ENCODE peak calls at places on chromosomes 3 and 15, in eight cellular contexts. One of them, this sample, is unnamed.

GRCh38 chr3:121330586-121330985 is 215.2 kb downstream of the POLQ start:
- DNase-seq in A549: no peak
- DNase-seq in GM23248: peak
- DNase-seq in WTC11: no peak
- DNase-seq in upper lobe of right lung: no peak
- DNase-seq in activated T-cell treated with anti-CD3 and anti-CD28 coated beads, Interleukin-2, amount 50 U/mL, for 24 hours: no peak
- DNase-seq in aorta: no peak
- DNase-seq in ecto neural progenitor cell: no peak
- DNase-seq in this sample: no peak

GRCh38 chr3:120559228-120560061 is 36.7 kb upstream of the NDUFB4 start:
- DNase-seq in A549: peak
- DNase-seq in GM23248: peak
- DNase-seq in WTC11: peak
- DNase-seq in upper lobe of right lung: no peak
- DNase-seq in activated T-cell treated with anti-CD3 and anti-CD28 coated beads, Interleukin-2, amount 50 U/mL, for 24 hours: no peak
- DNase-seq in aorta: peak
- DNase-seq in ecto neural progenitor cell: peak
- DNase-seq in this sample: peak

GRCh38 chr3:56314842-56315241 is 153.4 kb downstream of the ERC2 start:
- DNase-seq in A549: no peak
- DNase-seq in GM23248: peak
- DNase-seq in WTC11: peak
- DNase-seq in upper lobe of right lung: no peak
- DNase-seq in activated T-cell treated with anti-CD3 and anti-CD28 coated beads, Interleukin-2, amount 50 U/mL, for 24 hours: no peak
- DNase-seq in aorta: no peak
- DNase-seq in ecto neural progenitor cell: no peak
- DNase-seq in this sample: no peak

GRCh38 chr3:46812237-46812791 is 50.9 kb downstream of the MYL3 start:
- DNase-seq in A549: peak
- DNase-seq in GM23248: peak
- DNase-seq in WTC11: peak
- DNase-seq in upper lobe of right lung: peak
- DNase-seq in activated T-cell treated with anti-CD3 and anti-CD28 coated beads, Interleukin-2, amount 50 U/mL, for 24 hours: peak
- DNase-seq in aorta: peak
- DNase-seq in ecto neural progenitor cell: peak
- DNase-seq in this sample: peak

GRCh38 chr3:128177865-128178264 is 24.6 kb downstream of the EEFSEC start:
- DNase-seq in A549: no peak
- DNase-seq in GM23248: no peak
- DNase-seq in WTC11: no peak
- DNase-seq in upper lobe of right lung: no peak
- DNase-seq in activated T-cell treated with anti-CD3 and anti-CD28 coated beads, Interleukin-2, amount 50 U/mL, for 24 hours: no peak
- DNase-seq in aorta: no peak
- DNase-seq in ecto neural progenitor cell: no peak
- DNase-seq in this sample: no peak

GRCh38 chr15:60551781-60552161 is 72.8 kb upstream of the ICE2 start:
- DNase-seq in A549: peak
- DNase-seq in GM23248: no peak
- DNase-seq in WTC11: no peak
- DNase-seq in upper lobe of right lung: no peak
- DNase-seq in activated T-cell treated with anti-CD3 and anti-CD28 coated beads, Interleukin-2, amount 50 U/mL, for 24 hours: no peak
- DNase-seq in aorta: no peak
- DNase-seq in ecto neural progenitor cell: no peak
- DNase-seq in this sample: no peak

GRCh38 chr15:92984161-92984560 is 84.0 kb downstream of the CHD2 start:
- DNase-seq in A549: no peak
- DNase-seq in GM23248: no peak
- DNase-seq in WTC11: no peak
- DNase-seq in upper lobe of right lung: no peak
- DNase-seq in activated T-cell treated with anti-CD3 and anti-CD28 coated beads, Interleukin-2, amount 50 U/mL, for 24 hours: no peak
- DNase-seq in aorta: no peak
- DNase-seq in ecto neural progenitor cell: no peak
- DNase-seq in this sample: no peak

GRCh38 chr3:137263982-137264777 is 306.4 kb downstream of the IL20RB start:
- DNase-seq in A549: no peak
- DNase-seq in GM23248: no peak
- DNase-seq in WTC11: no peak
- DNase-seq in upper lobe of right lung: no peak
- DNase-seq in activated T-cell treated with anti-CD3 and anti-CD28 coated beads, Interleukin-2, amount 50 U/mL, for 24 hours: no peak
- DNase-seq in aorta: no peak
- DNase-seq in ecto neural progenitor cell: no peak
- DNase-seq in this sample: no peak

GRCh38 chr3:124986153-124987143 is 51.9 kb upstream of the MUC13 start:
- DNase-seq in A549: peak
- DNase-seq in GM23248: peak
- DNase-seq in WTC11: peak
- DNase-seq in upper lobe of right lung: no peak
- DNase-seq in activated T-cell treated with anti-CD3 and anti-CD28 coated beads, Interleukin-2, amount 50 U/mL, for 24 hours: no peak
- DNase-seq in aorta: no peak
- DNase-seq in ecto neural progenitor cell: no peak
- DNase-seq in this sample: no peak

GRCh38 chr3:27311400-27311799 is 57.8 kb downstream of the NEK10 start:
- DNase-seq in A549: peak
- DNase-seq in GM23248: peak
- DNase-seq in WTC11: no peak
- DNase-seq in upper lobe of right lung: no peak
- DNase-seq in activated T-cell treated with anti-CD3 and anti-CD28 coated beads, Interleukin-2, amount 50 U/mL, for 24 hours: no peak
- DNase-seq in aorta: no peak
- DNase-seq in ecto neural progenitor cell: no peak
- DNase-seq in this sample: peak

GRCh38 chr3:184546252-184546651 is 15.3 kb upstream of the EPHB3 start:
- DNase-seq in A549: no peak
- DNase-seq in GM23248: no peak
- DNase-seq in WTC11: no peak
- DNase-seq in upper lobe of right lung: peak
- DNase-seq in activated T-cell treated with anti-CD3 and anti-CD28 coated beads, Interleukin-2, amount 50 U/mL, for 24 hours: no peak
- DNase-seq in aorta: peak
- DNase-seq in ecto neural progenitor cell: peak
- DNase-seq in this sample: no peak

GRCh38 chr3:13564751-13565560 is 16.0 kb downstream of the FBLN2 start:
- DNase-seq in A549: no peak
- DNase-seq in GM23248: no peak
- DNase-seq in WTC11: no peak
- DNase-seq in upper lobe of right lung: no peak
- DNase-seq in activated T-cell treated with anti-CD3 and anti-CD28 coated beads, Interleukin-2, amount 50 U/mL, for 24 hours: no peak
- DNase-seq in aorta: no peak
- DNase-seq in ecto neural progenitor cell: no peak
- DNase-seq in this sample: no peak

GRCh38 chr15:56869573-56869972 is 48.9 kb upstream of the TCF12 start:
- DNase-seq in A549: peak
- DNase-seq in GM23248: peak
- DNase-seq in WTC11: peak
- DNase-seq in upper lobe of right lung: no peak
- DNase-seq in activated T-cell treated with anti-CD3 and anti-CD28 coated beads, Interleukin-2, amount 50 U/mL, for 24 hours: peak
- DNase-seq in aorta: no peak
- DNase-seq in ecto neural progenitor cell: no peak
- DNase-seq in this sample: peak

GRCh38 chr3:133453383-133453782 is 53.5 kb downstream of the BFSP2 start:
- DNase-seq in A549: no peak
- DNase-seq in GM23248: no peak
- DNase-seq in WTC11: no peak
- DNase-seq in upper lobe of right lung: no peak
- DNase-seq in activated T-cell treated with anti-CD3 and anti-CD28 coated beads, Interleukin-2, amount 50 U/mL, for 24 hours: no peak
- DNase-seq in aorta: no peak
- DNase-seq in ecto neural progenitor cell: no peak
- DNase-seq in this sample: no peak

GRCh38 chr15:35491999-35492398 is 54.0 kb downstream of the DPH6 start:
- DNase-seq in A549: no peak
- DNase-seq in GM23248: no peak
- DNase-seq in WTC11: no peak
- DNase-seq in upper lobe of right lung: no peak
- DNase-seq in activated T-cell treated with anti-CD3 and anti-CD28 coated beads, Interleukin-2, amount 50 U/mL, for 24 hours: no peak
- DNase-seq in aorta: no peak
- DNase-seq in ecto neural progenitor cell: no peak
- DNase-seq in this sample: no peak